ENCODE peak calls at places on chromosomes 4 and X, in six cellular contexts. O is transverse colon, R is MM.1S, B is brain microvascular endothelial cell, C is AG09309, H is testis. J is an unnamed sample.

GRCh38 chrX:39705299-39705698 is 392.5 kb downstream of the BCOR start:
- DNase-seq in B (peak), O (peak), R (no peak), H (peak), C (peak), J (peak)

GRCh38 chrX:129737921-129738320 is 858 bp upstream of the XPNPEP2 start:
- DNase-seq in O (no peak), H (no peak), R (no peak), C (no peak), B (peak), J (peak)

GRCh38 chr4:122003335-122003734 is 51.5 kb upstream of the TRPC3 start:
- DNase-seq in R (peak), C (no peak), B (peak), O (peak), H (peak), J (no peak)

GRCh38 chrX:113421432-113421831 is 580.8 kb upstream of the AMOT start:
- DNase-seq in R (no peak), B (no peak), C (no peak), H (no peak), O (no peak), J (no peak)

GRCh38 chrX:20218809-20219505 is 47.8 kb downstream of the RPS6KA3 start:
- DNase-seq in H (peak), B (no peak), C (no peak), R (no peak), O (no peak), J (no peak)

GRCh38 chrX:13254076-13254785 is 65.6 kb downstream of the ATXN3L start:
- DNase-seq in B (peak), H (peak), C (no peak), R (peak), O (peak), J (peak)

GRCh38 chr4:79651516-79651915 is 243.5 kb upstream of the GK2 start:
- DNase-seq in R (no peak), H (no peak), C (no peak), B (peak), O (no peak), J (no peak)

GRCh38 chrX:13690836-13691235 is 1.9 kb downstream of the RAB9A start:
- DNase-seq in R (no peak), H (no peak), O (no peak), B (no peak), C (no peak), J (no peak)

GRCh38 chr4:32985256-32985655 is 2265.1 kb downstream of the PCDH7 start:
- DNase-seq in O (no peak), H (no peak), C (peak), R (no peak), B (peak), J (peak)

GRCh38 chr4:15963001-15963451 is at the start of gene FGFBP2:
- DNase-seq in C (peak), B (peak), O (peak), R (no peak), H (peak), J (peak)

GRCh38 chrX:137568741-137569469 is 3.0 kb downstream of the ZIC3 start:
- DNase-seq in H (no peak), B (no peak), R (no peak), C (no peak), O (no peak), J (peak)

GRCh38 chrX:42770566-42770965 is 7.4 kb downstream of the PPP1R2C start:
- DNase-seq in O (no peak), R (no peak), B (no peak), C (no peak), H (no peak), J (no peak)
- TF ChIP-seq CTCF in O (no peak), R (no peak), B (no peak), C (no peak), H (no peak), J (no peak)

DNA sequence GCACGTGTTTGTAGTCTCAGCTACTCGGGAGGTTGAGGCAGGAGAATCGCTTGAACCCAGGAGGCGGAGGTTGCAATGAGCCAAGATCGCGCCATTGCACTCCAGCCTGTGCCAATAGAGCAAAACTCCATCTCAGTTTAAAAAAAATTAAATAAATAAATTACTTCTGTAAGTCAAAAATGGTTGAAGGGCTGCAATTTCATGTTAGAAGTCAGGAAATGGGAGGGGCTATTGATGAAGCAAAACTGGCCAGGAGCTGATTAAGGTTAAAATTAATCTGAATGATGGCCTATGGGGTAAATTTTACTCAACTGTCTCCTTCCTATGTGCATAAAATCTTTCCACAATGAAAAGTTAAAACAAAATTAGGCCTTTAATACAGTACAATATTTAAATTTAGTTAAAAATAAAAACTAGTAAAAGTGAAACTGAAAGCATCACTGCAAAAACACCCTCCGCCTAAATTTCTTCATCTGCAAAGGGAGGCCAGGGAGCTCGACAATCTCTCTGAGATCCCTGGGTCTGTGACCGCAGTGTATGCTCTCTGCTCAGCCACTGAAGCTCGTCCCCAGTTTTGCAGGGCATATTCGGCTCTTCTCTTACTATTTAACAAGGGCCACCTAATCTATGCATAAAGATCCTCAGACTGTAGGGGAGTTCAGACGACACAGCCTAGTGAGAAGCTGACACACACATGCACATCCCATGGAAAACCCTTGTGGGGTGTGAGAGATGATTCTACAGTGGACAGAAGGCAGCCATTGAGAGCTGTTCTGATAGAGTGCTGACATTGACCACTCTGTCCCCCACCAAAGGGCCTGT is 57.2 kb downstream of the IRF2 start:
- DNase-seq in O (peak), B (no peak), H (no peak), C (no peak), R (peak), J (no peak)
- H3K4me3 ChIP-seq in O (peak), B (no peak), H (no peak), C (peak), R (peak), J (no peak)

DNA sequence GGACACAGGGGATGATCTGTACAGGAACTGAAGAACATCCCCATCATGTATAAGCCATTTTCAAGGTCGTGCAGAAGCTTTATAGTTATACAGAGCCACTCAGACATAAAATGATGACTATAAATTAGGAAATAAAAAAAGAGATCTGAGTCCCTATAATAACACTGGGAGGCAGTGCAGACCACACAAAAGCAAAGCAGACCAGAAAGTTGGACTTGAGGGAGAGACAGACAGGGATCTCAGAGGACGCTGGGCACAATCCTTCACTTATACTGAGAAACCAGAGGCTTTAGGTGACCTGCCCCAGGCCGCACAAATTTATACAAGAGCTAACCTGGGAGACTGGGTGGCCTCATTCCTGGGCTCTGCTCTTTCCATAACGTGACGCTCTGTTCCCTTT is 70.5 kb downstream of the HADH start:
- DNase-seq in H (peak), B (peak), C (peak), R (no peak), O (no peak), J (peak)
- TF ChIP-seq CTCF in H (no peak), B (peak), C (peak), R (no peak), O (peak), J (peak)

GRCh38 chr4:108255203-108255747 is 86.5 kb upstream of the LEF1 start:
- DNase-seq in H (no peak), C (no peak), O (no peak), R (no peak), B (no peak), J (no peak)

GRCh38 chr4:108256538-108256937 is 87.8 kb upstream of the LEF1 start:
- DNase-seq in O (no peak), R (no peak), C (no peak), B (no peak), H (no peak), J (no peak)
- H3K4me3 ChIP-seq in O (no peak), R (no peak), C (no peak), B (no peak), H (no peak), J (no peak)

DNA sequence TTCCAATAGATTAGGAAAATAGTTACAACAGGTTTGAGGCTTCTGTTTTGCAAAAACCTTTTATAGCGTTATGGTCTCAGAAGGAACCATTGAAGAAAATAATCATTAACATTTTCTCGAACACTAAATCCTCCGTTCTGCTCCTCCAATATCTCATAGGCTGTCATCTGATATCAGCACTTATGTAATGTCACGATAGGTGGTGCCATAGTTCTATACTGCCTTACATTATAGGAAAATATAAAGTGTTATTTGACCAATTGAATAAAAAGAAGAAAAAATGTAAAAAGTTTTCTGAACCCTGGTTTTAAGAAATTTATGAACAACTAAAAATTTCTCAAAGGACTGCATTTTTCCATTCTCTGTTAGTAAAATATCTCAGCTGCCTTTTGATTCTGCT is 291.4 kb downstream of the RPA4 start:
- DNase-seq in C (no peak), O (no peak), H (no peak), R (no peak), B (no peak), J (no peak)
- TF ChIP-seq CTCF in C (no peak), O (no peak), H (no peak), R (no peak), B (no peak), J (no peak)

DNA sequence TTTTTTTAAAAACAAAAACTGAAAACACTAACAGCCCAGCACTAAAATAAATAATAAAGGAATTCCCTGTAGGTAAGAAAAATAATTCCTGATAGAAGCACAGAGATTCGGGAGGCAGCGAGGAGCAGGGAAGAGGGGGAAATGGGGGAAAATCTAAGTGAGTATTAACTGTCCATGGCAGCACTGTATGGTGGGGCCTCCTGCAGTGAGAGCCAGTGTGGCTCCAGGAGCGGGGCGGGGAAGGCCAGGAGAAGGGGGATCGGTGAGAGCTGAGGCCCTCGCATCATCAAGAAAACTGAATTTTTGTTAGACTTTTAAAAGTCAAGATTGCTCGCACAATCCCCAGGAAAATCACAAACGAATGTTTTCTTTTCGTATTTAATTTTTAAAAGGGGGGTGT is 14.1 kb downstream of the RNF212 start:
- DNase-seq in R (no peak), O (no peak), H (no peak), C (no peak), B (no peak), J (no peak)
- H3K4me3 ChIP-seq in R (no peak), O (no peak), H (no peak), C (no peak), B (no peak), J (no peak)

GRCh38 chrX:8743126-8743732 is 11.3 kb upstream of the ANOS1 start:
- DNase-seq in C (no peak), R (peak), H (peak), B (peak), O (peak), J (no peak)
- TF ChIP-seq CTCF in C (peak), R (peak), H (peak), B (peak), O (peak), J (peak)

GRCh38 chr4:76590847-76591281 is 155.8 kb downstream of the SHROOM3 start:
- DNase-seq in O (no peak), R (no peak), H (no peak), B (peak), C (peak), J (peak)
- H3K4me3 ChIP-seq in O (no peak), R (no peak), H (no peak), B (no peak), C (no peak), J (no peak)